ENCODE peak calls at places on chromosome 10, in seven cellular contexts. R is CD8-positive, alpha-beta T cell; Q is neural progenitor cell; C is heart right ventricle; V is HFF-Myc; K is mucosa of descending colon; M is fibroblast of lung. W is an unnamed sample.

GRCh38 chr10:1323951-1324350 is 267.8 kb downstream of the WDR37 start:
- DNase-seq in R (no peak), V (no peak), K (no peak), M (no peak), Q (no peak), C (no peak), W (no peak)

GRCh38 chr10:61138728-61139127 is 194.7 kb upstream of the RHOBTB1 start:
- DNase-seq in R (no peak), C (no peak), M (no peak), V (no peak), Q (no peak), K (no peak), W (no peak)

GRCh38 chr10:62459072-62459471 is 84.9 kb downstream of the ZNF365 start:
- DNase-seq in Q (no peak), M (peak), R (no peak), C (no peak), V (peak), K (no peak), W (peak)

GRCh38 chr10:75231672-75232581 is 3.8 kb downstream of the COMTD1 start:
- DNase-seq in C (no peak), Q (no peak), K (no peak), M (no peak), V (no peak), R (no peak), W (no peak)

GRCh38 chr10:86945361-86946214 is 11.8 kb downstream of the MMRN2 start:
- DNase-seq in K (no peak), M (peak), R (no peak), Q (peak), V (no peak), C (no peak), W (no peak)

GRCh38 chr10:124415210-124415609 is 3.5 kb downstream of the OAT start:
- DNase-seq in R (no peak), K (no peak), Q (no peak), V (no peak), M (no peak), C (no peak), W (no peak)

GRCh38 chr10:66717221-66717981 is 208.4 kb upstream of the LRRTM3 start:
- DNase-seq in V (no peak), K (peak), C (no peak), Q (no peak), M (no peak), R (no peak), W (no peak)

GRCh38 chr10:33248638-33249037 is 85.8 kb downstream of the NRP1 start:
- DNase-seq in C (no peak), Q (no peak), V (no peak), K (no peak), M (peak), R (no peak), W (peak)

GRCh38 chr10:91774571-91774970 is 23.7 kb upstream of the TNKS2 start:
- DNase-seq in Q (no peak), K (no peak), R (no peak), V (no peak), C (no peak), M (no peak), W (no peak)

GRCh38 chr10:127600479-127600878 is 51.4 kb downstream of the NPS start:
- DNase-seq in Q (peak), M (no peak), V (no peak), C (no peak), R (no peak), K (no peak), W (no peak)

GRCh38 chr10:126392469-126392868 is 4.2 kb upstream of the ADAM12 start:
- DNase-seq in Q (no peak), K (no peak), R (no peak), M (peak), V (no peak), C (no peak), W (no peak)

GRCh38 chr10:4688168-4688567 is 137.8 kb upstream of the AKR1E2 start:
- DNase-seq in R (no peak), V (no peak), K (no peak), C (no peak), M (no peak), Q (no peak), W (no peak)

GRCh38 chr10:55019461-55019860 is 218.4 kb upstream of the PCDH15 start:
- DNase-seq in C (no peak), V (no peak), R (no peak), Q (no peak), M (peak), K (no peak), W (no peak)

GRCh38 chr10:114393482-114393881 is 10.8 kb downstream of the AFAP1L2 start:
- DNase-seq in V (no peak), C (no peak), R (no peak), Q (no peak), K (no peak), M (peak), W (no peak)

GRCh38 chr10:119166564-119166963 is 1.1 kb upstream of the SFXN4 start:
- DNase-seq in C (no peak), Q (no peak), M (no peak), K (no peak), V (no peak), R (no peak), W (no peak)

GRCh38 chr10:3968727-3969126 is 183.7 kb upstream of the KLF6 start:
- DNase-seq in R (no peak), Q (no peak), M (no peak), K (no peak), V (no peak), C (no peak), W (no peak)

GRCh38 chr10:72037811-72038210 is 50.5 kb downstream of the SPOCK2 start:
- DNase-seq in K (no peak), M (peak), R (no peak), C (no peak), V (no peak), Q (no peak), W (no peak)

GRCh38 chr10:113329121-113329596 is 223.7 kb upstream of the HABP2 start:
- DNase-seq in Q (no peak), C (no peak), M (peak), K (no peak), R (no peak), V (no peak), W (peak)

GRCh38 chr10:99779335-99779734 is 3.1 kb upstream of the ABCC2 start:
- DNase-seq in R (no peak), K (no peak), M (peak), Q (no peak), V (peak), C (no peak), W (no peak)
- H3K4me3 ChIP-seq in R (no peak), K (no peak), M (no peak), Q (no peak), V (peak), C (no peak), W (peak)

GRCh38 chr10:77428776-77429395 is 208.7 kb downstream of the KCNMA1 start:
- DNase-seq in V (no peak), R (no peak), Q (peak), C (no peak), M (peak), K (no peak), W (peak)
- TF ChIP-seq CTCF in V (peak), R (no peak), Q (peak), C (peak), M (peak), K (peak), W (peak)

DNA sequence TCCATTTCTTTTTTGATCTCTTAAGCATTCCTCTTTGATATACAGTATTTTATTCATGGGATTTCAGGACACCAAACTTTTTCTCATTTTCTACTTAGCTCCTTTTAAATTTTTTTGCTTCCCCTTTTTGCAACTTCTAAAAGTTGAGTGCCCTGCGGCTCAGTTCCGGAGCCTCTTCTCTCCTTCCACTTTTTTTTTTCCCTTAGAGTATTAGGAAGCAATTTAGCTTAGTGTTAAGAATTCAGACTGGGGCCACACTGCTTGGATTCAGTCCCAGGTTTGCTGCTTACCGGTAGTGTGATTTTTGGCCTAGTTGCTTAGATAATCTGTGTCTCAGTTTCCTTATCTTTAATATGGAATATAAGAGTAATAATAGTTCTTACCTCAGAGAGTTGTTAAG is 3.4 kb downstream of the STAM start:
- DNase-seq in Q (no peak), M (peak), V (no peak), C (peak), R (no peak), K (no peak), W (no peak)
- H3K4me3 ChIP-seq in Q (no peak), M (no peak), V (no peak), C (peak), R (no peak), K (no peak), W (no peak)

GRCh38 chr10:90372442-90372841 is 485.4 kb downstream of the HTR7 start:
- DNase-seq in V (no peak), M (no peak), Q (no peak), R (no peak), K (no peak), C (no peak), W (no peak)
- TF ChIP-seq CTCF in V (no peak), M (no peak), Q (no peak), R (no peak), K (no peak), C (no peak), W (no peak)

DNA sequence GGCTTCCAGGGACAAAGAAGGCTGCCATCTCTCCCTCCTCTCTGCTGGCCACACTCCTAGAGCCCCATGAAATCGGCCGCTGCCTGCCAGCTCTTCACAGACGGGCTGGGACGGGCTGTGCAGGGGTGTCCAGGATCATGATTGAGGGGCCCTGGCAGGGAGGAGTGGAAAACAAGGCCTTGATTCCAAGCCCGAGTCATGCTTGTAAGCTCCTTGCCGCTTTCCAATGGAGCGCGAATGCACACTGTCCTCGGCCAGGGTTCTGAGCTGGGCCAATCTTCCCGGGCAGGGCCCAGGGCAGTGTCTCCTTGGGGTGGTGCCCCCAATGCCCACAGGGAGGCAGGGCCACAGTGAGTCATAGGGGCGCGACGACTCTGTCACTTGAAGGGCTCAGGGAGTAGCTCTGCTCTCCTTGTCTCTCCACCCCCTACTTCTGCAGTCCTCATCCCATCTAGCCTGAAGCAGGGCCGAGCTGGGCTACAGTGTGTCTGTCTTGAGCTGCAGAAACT is 186.2 kb upstream of the SVIL start:
- DNase-seq in Q (no peak), V (no peak), K (no peak), R (no peak), C (no peak), M (no peak), W (no peak)
- H3K4me3 ChIP-seq in Q (no peak), V (no peak), K (no peak), R (no peak), C (no peak), M (no peak), W (no peak)

GRCh38 chr10:82383350-82383749 is 508.4 kb downstream of the NRG3 start:
- DNase-seq in Q (no peak), C (no peak), K (no peak), M (no peak), V (no peak), R (no peak), W (no peak)

GRCh38 chr10:82378146-82378545 is 503.2 kb downstream of the NRG3 start:
- DNase-seq in C (peak), R (no peak), M (peak), V (no peak), K (no peak), Q (no peak), W (no peak)

DNA sequence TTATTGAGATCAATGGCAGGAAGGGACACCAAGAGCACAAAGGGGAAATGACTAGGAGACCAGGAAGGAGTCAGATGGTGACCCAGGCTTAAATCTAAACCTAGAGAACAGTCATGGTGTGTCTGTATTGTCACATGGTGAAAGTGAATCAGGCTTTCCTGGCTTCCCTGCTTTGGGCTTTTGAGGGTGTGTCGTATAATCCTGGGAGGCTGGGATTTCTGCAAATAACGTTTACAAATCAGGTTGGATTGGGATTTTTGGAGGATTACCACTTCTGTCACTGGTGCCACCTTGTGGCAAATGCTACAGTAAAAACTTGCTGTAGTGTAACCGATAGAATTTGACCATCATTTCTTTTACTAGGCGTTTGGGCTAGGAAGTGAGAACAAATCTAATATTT is 502.6 kb downstream of the NRG3 start:
- DNase-seq in M (peak), K (no peak), Q (peak), C (no peak), R (no peak), V (no peak), W (no peak)
- TF ChIP-seq CTCF in M (no peak), K (no peak), Q (peak), C (peak), R (no peak), V (no peak), W (no peak)